ENCODE peak calls at places on chromosomes 3 and 15, in seven cellular contexts. A is kidney; E is CD8-positive, alpha-beta memory T cell; P is cardiac muscle cell; Y is heart right ventricle; V is CD4-positive, CD25-positive, alpha-beta regulatory T cell; X is neuronal stem cell. L is an unnamed sample.

GRCh38 chr3:10977864-10978510 is 14.6 kb upstream of the SLC6A1 start:
- DNase-seq in A (no peak), E (no peak), P (no peak), Y (no peak), V (no peak), X (no peak), L (no peak)

GRCh38 chr3:45711936-45712335 is 22.7 kb downstream of the SACM1L start:
- DNase-seq in A (no peak), E (no peak), P (no peak), Y (no peak), V (no peak), X (no peak), L (no peak)

GRCh38 chr3:14516738-14517345 is 23.3 kb downstream of the GRIP2 start:
- DNase-seq in A (no peak), E (no peak), P (no peak), Y (no peak), V (no peak), X (no peak), L (peak)

GRCh38 chr3:14688525-14688924 is 13.6 kb downstream of the C3orf20 start:
- DNase-seq in A (no peak), E (no peak), P (no peak), Y (no peak), V (no peak), X (no peak), L (no peak)

GRCh38 chr3:54917172-54917571 is 10.7 kb downstream of the LRTM1 start:
- DNase-seq in A (no peak), E (no peak), P (no peak), Y (no peak), V (no peak), X (no peak), L (no peak)

GRCh38 chr15:95557226-95558046 is 773.1 kb upstream of the NR2F2 start:
- DNase-seq in A (peak), E (no peak), P (no peak), Y (no peak), V (no peak), X (no peak), L (peak)

GRCh38 chr3:124266517-124266916 is 274.6 kb upstream of the ROPN1 start:
- DNase-seq in A (peak), E (no peak), P (peak), Y (no peak), V (no peak), X (no peak), L (no peak)

GRCh38 chr15:68492855-68493254 is 60.9 kb upstream of the ITGA11 start:
- DNase-seq in A (no peak), E (no peak), P (peak), Y (no peak), V (no peak), X (no peak), L (no peak)

GRCh38 chr15:76465728-76466127 is 129.2 kb downstream of the ISL2 start:
- DNase-seq in A (no peak), E (no peak), P (no peak), Y (no peak), V (no peak), X (no peak), L (no peak)

GRCh38 chr3:55252921-55253320 is 234.2 kb downstream of the WNT5A start:
- DNase-seq in A (no peak), E (no peak), P (no peak), Y (no peak), V (no peak), X (no peak), L (no peak)

GRCh38 chr3:21392521-21392920 is 358.5 kb downstream of the ZNF385D start:
- DNase-seq in A (no peak), E (no peak), P (no peak), Y (no peak), V (no peak), X (no peak), L (no peak)

GRCh38 chr3:69847303-69847702 is 108.0 kb downstream of the MITF start:
- DNase-seq in A (no peak), E (no peak), P (no peak), Y (no peak), V (no peak), X (no peak), L (no peak)

GRCh38 chr3:146594843-146595482 is 10.2 kb downstream of the PLSCR5 start:
- DNase-seq in A (no peak), E (no peak), P (no peak), Y (no peak), V (no peak), X (no peak), L (no peak)

GRCh38 chr3:41915353-41915752 is 46.5 kb downstream of the ULK4 start:
- DNase-seq in A (no peak), E (no peak), P (no peak), Y (no peak), V (no peak), X (no peak), L (no peak)

GRCh38 chr3:149460123-149460522 is 14.4 kb upstream of the TM4SF4 start:
- DNase-seq in A (no peak), E (no peak), P (no peak), Y (peak), V (no peak), X (no peak), L (no peak)
- H3K27ac ChIP-seq in A (no peak), E (no peak), P (no peak), Y (no peak), V (no peak), X (no peak), L (no peak)

DNA sequence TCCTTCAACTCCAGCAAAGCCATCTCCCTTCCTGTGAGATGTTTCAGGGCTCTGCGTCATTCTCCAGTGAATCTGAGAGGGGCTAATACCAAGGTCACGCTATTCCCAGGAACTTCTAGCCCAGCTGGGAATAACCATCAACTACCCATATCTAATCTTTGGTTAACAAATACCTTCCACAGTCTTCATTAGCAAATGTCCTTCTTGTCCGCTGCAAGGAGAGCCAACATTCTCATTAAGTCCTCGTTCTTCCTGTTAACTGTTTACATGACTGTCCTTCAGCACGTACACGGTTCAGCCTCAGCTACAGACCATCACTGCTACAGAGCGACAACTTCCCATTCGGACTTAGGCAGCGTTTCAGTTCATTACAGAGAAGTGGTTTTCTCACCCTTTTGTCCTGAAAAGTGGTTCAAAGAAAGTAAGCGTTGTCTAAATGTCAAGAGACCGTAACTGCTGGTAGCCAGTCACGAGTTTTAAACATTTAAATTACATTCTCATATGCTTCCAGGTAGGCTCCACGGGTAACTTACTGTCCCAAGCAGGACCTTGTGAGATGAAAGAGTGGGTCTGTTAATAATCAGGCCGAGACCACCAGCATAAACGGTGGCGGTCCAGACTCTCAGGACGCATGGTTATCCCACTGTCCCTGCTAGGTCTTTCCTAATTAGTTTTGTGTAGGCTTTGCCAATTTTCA is 63.9 kb downstream of the CHSY1 start:
- DNase-seq in A (no peak), E (no peak), P (peak), Y (peak), V (no peak), X (no peak), L (no peak)
- H3K4me3 ChIP-seq in A (peak), E (no peak), P (peak), Y (peak), V (peak), X (no peak), L (no peak)

DNA sequence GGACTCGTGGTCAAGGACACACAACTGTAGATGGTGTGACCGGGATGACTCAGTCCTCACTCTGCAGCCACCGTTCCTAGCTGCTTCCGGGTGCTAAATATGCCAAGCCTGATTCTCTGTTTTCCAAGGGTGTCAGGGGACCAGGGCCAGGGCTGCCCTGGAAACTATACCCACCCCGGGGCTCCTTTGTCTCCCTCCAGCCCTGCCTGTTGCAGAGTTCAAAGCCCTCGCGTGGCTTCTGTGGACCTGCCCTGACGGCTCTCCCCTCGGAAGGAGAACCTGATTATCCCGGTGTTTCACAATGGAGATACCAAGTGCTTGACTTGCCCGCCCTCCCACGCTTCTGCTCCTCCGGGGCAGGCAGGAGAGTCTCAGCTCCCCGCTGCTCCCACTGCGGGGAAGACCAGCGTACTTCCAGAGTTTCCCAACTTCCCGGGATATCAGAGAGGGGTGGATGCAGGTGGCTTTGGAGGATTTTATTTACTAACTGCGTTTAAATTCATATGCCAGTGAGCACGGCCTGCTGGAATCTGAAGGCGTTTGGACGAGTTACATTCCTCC is 125.0 kb downstream of the ASB7 start:
- DNase-seq in A (peak), E (no peak), P (no peak), Y (no peak), V (no peak), X (no peak), L (peak)
- H3K27ac ChIP-seq in A (no peak), E (no peak), P (no peak), Y (no peak), V (no peak), X (no peak), L (peak)

GRCh38 chr15:49460411-49460941 is 37.4 kb downstream of the FGF7 start:
- DNase-seq in A (no peak), E (no peak), P (no peak), Y (no peak), V (no peak), X (no peak), L (no peak)

GRCh38 chr15:49452595-49452994 is 29.6 kb downstream of the FGF7 start:
- DNase-seq in A (no peak), E (no peak), P (no peak), Y (no peak), V (no peak), X (no peak), L (no peak)

GRCh38 chr15:49462242-49462641 is 39.2 kb downstream of the FGF7 start:
- DNase-seq in A (no peak), E (no peak), P (no peak), Y (no peak), V (no peak), X (no peak), L (no peak)

GRCh38 chr15:49456166-49456565 is 33.1 kb downstream of the FGF7 start:
- DNase-seq in A (no peak), E (no peak), P (no peak), Y (no peak), V (no peak), X (no peak), L (no peak)

GRCh38 chr15:49458145-49458544 is 35.1 kb downstream of the FGF7 start:
- DNase-seq in A (no peak), E (no peak), P (no peak), Y (no peak), V (no peak), X (no peak), L (no peak)
- H3K4me3 ChIP-seq in A (no peak), E (no peak), P (no peak), Y (no peak), V (no peak), X (no peak), L (no peak)

GRCh38 chr3:35772364-35773009 is 133.2 kb downstream of the ARPP21 start:
- DNase-seq in A (no peak), E (no peak), P (no peak), Y (no peak), V (no peak), X (no peak), L (no peak)
- H3K27ac ChIP-seq in A (no peak), E (no peak), P (no peak), Y (no peak), V (no peak), X (no peak), L (no peak)

DNA sequence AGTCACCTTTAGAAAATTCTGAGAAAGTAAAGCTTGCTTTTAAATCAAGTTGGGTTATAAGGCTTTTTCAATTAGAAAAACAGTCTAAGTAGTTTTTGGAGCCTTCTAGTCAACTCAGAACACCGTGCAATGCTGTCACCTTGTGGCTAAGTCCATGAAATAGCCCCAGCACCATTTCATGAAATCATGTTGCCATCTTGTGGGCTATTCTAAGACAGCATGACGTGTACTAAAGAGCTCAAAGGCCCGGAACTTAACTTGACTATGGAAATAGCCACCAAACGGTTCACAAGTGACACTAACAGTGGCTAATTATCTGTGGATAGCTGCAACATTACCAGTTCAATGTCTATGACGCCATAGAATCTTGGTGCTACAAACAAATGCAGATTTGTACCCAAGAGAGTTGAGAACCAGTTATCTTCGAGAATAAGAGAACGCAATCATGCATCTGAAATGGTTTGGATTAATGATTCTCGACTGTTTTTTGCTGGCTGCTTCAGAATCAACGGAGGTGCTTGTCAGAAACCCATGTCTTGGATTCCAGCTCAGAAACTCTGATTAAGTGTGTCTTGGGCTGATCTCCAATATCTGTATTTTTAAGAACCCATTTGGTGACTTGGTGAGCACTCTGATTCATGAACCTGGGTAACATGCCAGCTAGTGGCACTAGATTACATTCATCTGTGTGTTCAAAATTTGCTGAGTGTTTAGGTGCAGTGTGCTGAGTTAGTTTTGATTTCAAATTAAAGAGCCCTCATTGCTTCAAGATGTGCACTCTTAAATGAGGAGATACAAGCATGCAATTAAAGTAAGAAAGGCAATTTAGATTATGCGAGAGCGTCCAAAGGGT is 111.2 kb upstream of the MCTP2 start:
- DNase-seq in A (no peak), E (peak), P (peak), Y (peak), V (no peak), X (peak), L (no peak)
- H3K4me3 ChIP-seq in A (peak), E (no peak), P (no peak), Y (no peak), V (no peak), X (no peak), L (no peak)

GRCh38 chr15:74709892-74710291 is 14.1 kb upstream of the EDC3 start:
- DNase-seq in A (no peak), E (no peak), P (no peak), Y (no peak), V (no peak), X (no peak), L (no peak)
- H3K27ac ChIP-seq in A (no peak), E (no peak), P (no peak), Y (no peak), V (no peak), X (no peak), L (no peak)

GRCh38 chr15:62453979-62454378 is 288.9 kb upstream of the C2CD4B start:
- DNase-seq in A (no peak), E (no peak), P (no peak), Y (no peak), V (no peak), X (no peak), L (no peak)

GRCh38 chr15:62457100-62457499 is 292.0 kb upstream of the C2CD4B start:
- DNase-seq in A (no peak), E (no peak), P (no peak), Y (no peak), V (no peak), X (no peak), L (no peak)

GRCh38 chr15:62456011-62456920 is 291.2 kb upstream of the C2CD4B start:
- DNase-seq in A (no peak), E (no peak), P (peak), Y (no peak), V (no peak), X (no peak), L (no peak)

GRCh38 chr15:62454567-62455172 is 289.6 kb upstream of the C2CD4B start:
- DNase-seq in A (no peak), E (no peak), P (no peak), Y (no peak), V (no peak), X (no peak), L (no peak)

GRCh38 chr15:62455441-62455921 is 290.4 kb upstream of the C2CD4B start:
- DNase-seq in A (no peak), E (no peak), P (peak), Y (peak), V (no peak), X (no peak), L (no peak)
- H3K4me3 ChIP-seq in A (no peak), E (no peak), P (no peak), Y (no peak), V (no peak), X (no peak), L (no peak)

DNA sequence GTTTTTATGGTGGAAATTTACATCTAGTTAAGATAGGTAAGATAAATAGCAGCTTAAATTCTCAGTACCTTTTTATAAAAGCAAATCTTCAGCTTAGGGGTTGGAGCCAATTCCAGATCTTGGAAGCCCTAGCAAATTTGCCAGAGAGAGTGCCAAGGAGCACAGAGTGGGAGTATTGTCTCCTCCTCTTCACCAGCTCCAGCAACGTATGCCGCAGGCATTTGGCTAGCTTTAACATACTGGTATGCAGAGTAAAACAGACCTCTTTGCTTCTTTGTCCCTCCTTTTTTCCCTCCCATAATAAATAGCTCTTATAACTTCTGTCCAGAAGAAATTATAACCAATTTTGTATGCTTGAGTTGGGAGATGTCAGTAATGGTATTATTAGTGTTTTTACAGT is 140.4 kb downstream of the DIPK2A start:
- DNase-seq in A (no peak), E (no peak), P (no peak), Y (no peak), V (no peak), X (no peak), L (no peak)
- H3K27ac ChIP-seq in A (no peak), E (no peak), P (no peak), Y (no peak), V (no peak), X (no peak), L (no peak)

GRCh38 chr3:155743616-155744015 is 1.3 kb downstream of the PLCH1 start:
- DNase-seq in A (no peak), E (no peak), P (no peak), Y (no peak), V (no peak), X (no peak), L (no peak)
- H3K4me3 ChIP-seq in A (peak), E (peak), P (peak), Y (peak), V (peak), X (peak), L (peak)